ENCODE peak calls at places on chromosomes 4 and X, in six cellular contexts. P, M, D, C, Q and W are unnamed samples.
A peak's percentile ranks its signal among the peaks of the same experiment; 100 is the strongest.

GRCh38 chr4:21811576-21811975 is 137.0 kb downstream of the KCNIP4 start:
- DNase-seq in C (no peak), D (no peak), P (no peak), Q (no peak), M (peak; percentile 82), W (no peak)

GRCh38 chr4:59553739-59554126 is 1646.4 kb upstream of the ADGRL3 start:
- DNase-seq in M (peak; percentile 55), P (no peak), C (no peak), D (peak; percentile 31), Q (no peak), W (no peak)

GRCh38 chr4:54152846-54153600 is 53.1 kb downstream of the GSX2 start:
- DNase-seq in C (no peak), Q (peak; percentile 3), P (no peak), D (no peak), M (peak; percentile 84), W (no peak)

GRCh38 chr4:155777971-155778710 is 19.3 kb downstream of the GUCY1B1 start:
- DNase-seq in C (no peak), M (no peak), D (no peak), P (no peak), Q (peak; percentile 15), W (no peak)

GRCh38 chr4:82044141-82044993 is 329.4 kb downstream of the HNRNPD start:
- DNase-seq in M (peak; percentile 22), P (no peak), Q (no peak), C (peak; percentile 82), D (no peak), W (no peak)

GRCh38 chr4:71992571-71992970 is 39.2 kb upstream of the NPFFR2 start:
- DNase-seq in P (no peak), C (no peak), M (no peak), Q (no peak), D (no peak), W (no peak)

GRCh38 chr4:127291316-127291715 is 341.4 kb upstream of the INTU start:
- DNase-seq in P (no peak), D (no peak), Q (peak; percentile 8), M (no peak), C (no peak), W (peak; percentile 19)

GRCh38 chrX:110045988-110046387 is 43.1 kb downstream of the TMEM164 start:
- DNase-seq in Q (no peak), P (peak; percentile 70), D (no peak), M (no peak), C (no peak), W (no peak)

GRCh38 chr4:8269535-8270417 is at the start of gene HTRA3:
- DNase-seq in C (no peak), D (no peak), M (peak; percentile 55), Q (no peak), P (no peak), W (no peak)

GRCh38 chr4:39641451-39641850 is 2.8 kb upstream of the SMIM14 start:
- DNase-seq in Q (no peak), D (no peak), C (no peak), P (no peak), M (no peak), W (no peak)

GRCh38 chr4:154192585-154192984 is 299.0 kb downstream of the DCHS2 start:
- DNase-seq in M (no peak), C (no peak), Q (no peak), D (no peak), P (no peak), W (no peak)

GRCh38 chrX:38804481-38805293 is 3.4 kb downstream of the MID1IP1 start:
- DNase-seq in P (no peak), M (peak; percentile 19), Q (no peak), C (peak; percentile 92), D (no peak), W (no peak)

GRCh38 chr4:67933755-67934154 is 29.5 kb downstream of the TMPRSS11A start:
- DNase-seq in C (no peak), M (no peak), D (no peak), P (no peak), Q (no peak), W (no peak)

GRCh38 chr4:128844931-128845330 is 35.4 kb downstream of the JADE1 start:
- DNase-seq in P (no peak), D (no peak), M (no peak), Q (no peak), C (no peak), W (no peak)

GRCh38 chr4:166128452-166128851 is 255.4 kb downstream of the TLL1 start:
- DNase-seq in Q (no peak), P (no peak), D (peak; percentile 32), C (no peak), M (peak; percentile 53), W (no peak)

GRCh38 chr4:19944806-19945205 is 306.9 kb upstream of the SLIT2 start:
- DNase-seq in M (no peak), P (peak; percentile 29), C (no peak), D (no peak), Q (no peak), W (no peak)

GRCh38 chr4:24973471-24974251 is 57.1 kb downstream of the LGI2 start:
- DNase-seq in P (no peak), D (no peak), M (peak; percentile 59), C (no peak), Q (no peak), W (no peak)

GRCh38 chrX:63350551-63350950 is 581 bp downstream of the SPIN4 start:
- DNase-seq in P (no peak), D (no peak), Q (no peak), M (peak; percentile 44), C (no peak), W (peak; percentile 4)

GRCh38 chrX:43958529-43958928 is 14.7 kb downstream of the NDP start:
- DNase-seq in C (no peak), Q (peak; percentile 72), P (peak; percentile 70), D (peak; percentile 18), M (peak; percentile 74), W (peak; percentile 49)

GRCh38 chr4:13907255-13907751 is 279.8 kb upstream of the BOD1L1 start:
- DNase-seq in Q (peak; percentile 72), C (no peak), D (peak; percentile 87), P (no peak), M (peak; percentile 97), W (peak; percentile 94)

GRCh38 chr4:166981847-166982246 is 252.4 kb downstream of the SPOCK3 start:
- DNase-seq in D (no peak), M (no peak), C (no peak), P (no peak), Q (no peak), W (no peak)